ENCODE peak calls at places on chromosome 18, in four cellular contexts. Y is cardiac muscle cell, N is choroid plexus epithelial cell, T is heart right ventricle. A is an unnamed sample.

GRCh38 chr18:36149514-36150289 is 20.0 kb downstream of the ELP2 start:
- DNase-seq in Y (no peak), N (no peak), T (no peak), A (no peak)

GRCh38 chr18:49921278-49922037 is 108.1 kb upstream of the ACAA2 start:
- DNase-seq in Y (no peak), N (no peak), T (no peak), A (no peak)

GRCh38 chr18:12921178-12921577 is 26.6 kb upstream of the SEH1L start:
- DNase-seq in Y (no peak), N (no peak), T (no peak), A (no peak)

GRCh38 chr18:58175122-58175687 is 131.2 kb downstream of the NEDD4L start:
- DNase-seq in Y (no peak), N (no peak), T (no peak), A (no peak)

GRCh38 chr18:37754141-37754540 is 188.5 kb upstream of the CELF4 start:
- DNase-seq in Y (no peak), N (no peak), T (no peak), A (no peak)

GRCh38 chr18:9380571-9381390 is 46.2 kb downstream of the TWSG1 start:
- DNase-seq in Y (peak), N (peak), T (no peak), A (peak)

GRCh38 chr18:3877678-3878077 is 427.7 kb downstream of the TGIF1 start:
- DNase-seq in Y (peak), N (no peak), T (no peak), A (no peak)

GRCh38 chr18:48006415-48007175 is 76.1 kb upstream of the SMAD2 start:
- DNase-seq in Y (no peak), N (no peak), T (no peak), A (no peak)

GRCh38 chr18:25349131-25349925 is 2.6 kb downstream of the ZNF521 start:
- DNase-seq in Y (peak), N (peak), T (peak), A (peak)

GRCh38 chr18:42915240-42915791 is 200.2 kb downstream of the RIT2 start:
- DNase-seq in Y (no peak), N (no peak), T (no peak), A (no peak)

GRCh38 chr18:34928068-34928753 is 113.0 kb upstream of the MAPRE2 start:
- DNase-seq in Y (no peak), N (no peak), T (no peak), A (no peak)
- H3K4me3 ChIP-seq in Y (no peak), N (no peak), T (no peak), A (no peak)

GRCh38 chr18:53698907-53699306 is 525.6 kb downstream of the MBD2 start:
- DNase-seq in Y (peak), N (peak), T (no peak), A (no peak)
- TF ChIP-seq CTCF in Y (peak), N (peak), T (peak), A (peak)

DNA sequence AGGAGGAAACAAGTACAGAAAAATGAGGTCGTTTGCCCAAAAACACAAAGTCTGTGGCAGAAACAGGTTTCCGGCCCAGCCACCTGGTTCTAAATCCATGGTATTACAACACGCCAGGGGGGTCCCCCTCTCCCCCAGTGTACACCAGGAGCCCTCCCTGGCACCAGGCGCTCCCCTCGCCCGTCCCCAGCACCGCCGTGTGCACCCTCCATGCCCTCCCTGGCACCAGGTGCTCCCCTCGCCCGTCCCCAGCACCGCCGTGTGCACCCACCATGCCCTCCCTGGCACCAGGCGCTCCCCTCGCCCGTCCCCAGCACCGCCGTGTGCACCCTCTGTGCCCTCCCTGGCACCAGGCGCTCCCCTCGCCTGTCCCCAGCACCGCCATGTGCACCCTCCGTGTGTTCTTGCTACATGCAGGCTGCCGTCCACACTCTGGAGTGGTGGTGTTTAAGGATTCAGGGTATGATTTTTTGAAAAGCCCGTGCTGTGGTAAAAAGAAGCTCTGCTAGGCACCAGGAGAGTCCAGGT is 59.8 kb upstream of the NFATC1 start:
- DNase-seq in Y (no peak), N (no peak), T (no peak), A (no peak)
- H3K4me3 ChIP-seq in Y (no peak), N (no peak), T (no peak), A (no peak)

GRCh38 chr18:27005589-27005988 is 140.1 kb upstream of the AQP4 start:
- DNase-seq in Y (peak), N (peak), T (no peak), A (no peak)
- TF ChIP-seq CTCF in Y (peak), N (peak), T (peak), A (peak)

DNA sequence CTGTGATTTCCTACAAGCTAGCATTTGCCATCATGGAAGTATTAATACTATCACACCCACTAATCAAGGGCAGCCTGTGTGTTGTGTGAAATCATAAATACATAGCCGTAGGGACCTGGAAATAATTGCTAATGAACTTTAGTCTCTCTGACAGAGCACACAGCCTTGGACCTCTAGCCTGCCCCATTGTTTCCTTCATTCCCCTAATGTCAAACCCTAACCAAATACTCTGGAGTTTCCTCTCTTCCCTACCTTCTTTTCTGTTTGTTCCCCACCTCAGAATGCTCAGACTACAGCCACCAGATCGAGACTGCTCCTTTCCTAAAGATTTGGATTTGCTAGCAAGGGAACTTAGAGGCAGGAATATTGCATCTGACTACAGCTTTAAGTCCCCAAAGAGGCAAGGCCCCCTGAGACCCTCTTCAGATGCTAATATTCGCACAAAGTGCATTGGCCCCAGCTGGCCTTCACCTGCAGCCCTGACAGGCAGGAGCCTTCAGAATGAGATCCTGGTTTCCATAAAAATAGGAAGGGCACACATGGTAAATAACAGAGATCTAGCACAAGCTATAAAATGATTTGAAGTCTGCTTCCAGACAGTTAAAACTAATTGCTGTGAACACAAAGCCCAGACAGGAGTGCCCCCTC is 279.3 kb upstream of the DCC start:
- DNase-seq in Y (no peak), N (no peak), T (no peak), A (no peak)
- H3K4me3 ChIP-seq in Y (no peak), N (no peak), T (no peak), A (no peak)

GRCh38 chr18:26460449-26461091 is 87.8 kb downstream of the KCTD1 start:
- DNase-seq in Y (peak), N (peak), T (peak), A (no peak)

GRCh38 chr18:26462304-26462703 is 86.0 kb downstream of the KCTD1 start:
- DNase-seq in Y (no peak), N (no peak), T (no peak), A (no peak)

GRCh38 chr18:26459884-26460283 is 88.5 kb downstream of the KCTD1 start:
- DNase-seq in Y (no peak), N (no peak), T (no peak), A (no peak)

GRCh38 chr18:26459340-26459739 is 89.0 kb downstream of the KCTD1 start:
- DNase-seq in Y (no peak), N (no peak), T (no peak), A (no peak)

GRCh38 chr18:26461405-26461804 is 86.9 kb downstream of the KCTD1 start:
- DNase-seq in Y (no peak), N (no peak), T (no peak), A (no peak)
- TF ChIP-seq CTCF in Y (no peak), N (no peak), T (no peak), A (no peak)

GRCh38 chr18:41763361-41763760 is 191.7 kb upstream of the PIK3C3 start:
- DNase-seq in Y (no peak), N (no peak), T (no peak), A (no peak)
- H3K4me3 ChIP-seq in Y (no peak), N (no peak), T (no peak), A (no peak)

GRCh38 chr18:56748698-56749268 is 97.6 kb downstream of the WDR7 start:
- DNase-seq in Y (peak), N (peak), T (no peak), A (peak)
- TF ChIP-seq CTCF in Y (peak), N (peak), T (peak), A (peak)

A was measured in HFF-Myc.